ENCODE peak calls at places on chromosomes 5 and 9, in eight cellular contexts. One of them, this sample, is unnamed. For H3K4me1, the result is how much of the 10 kb centered on the place peaks cover.

GRCh38 chr9:72060513-72060912 is at the start of gene C9orf57:
- DNase-seq in SJSA1: no peak
- DNase-seq in colonic mucosa: no peak
- DNase-seq in cardiac muscle cell: no peak
- DNase-seq in psoas muscle: no peak
- DNase-seq in thyroid gland: no peak
- DNase-seq in right atrium auricular region: no peak
- DNase-seq in CD8-positive, alpha-beta T cell: no peak
- DNase-seq in this sample: no peak

GRCh38 chr5:181024245-181025029 is 15.6 kb upstream of the BTNL9 start:
- DNase-seq in SJSA1: no peak
- DNase-seq in colonic mucosa: no peak
- DNase-seq in cardiac muscle cell: no peak
- DNase-seq in psoas muscle: no peak
- DNase-seq in thyroid gland: no peak
- DNase-seq in right atrium auricular region: no peak
- DNase-seq in CD8-positive, alpha-beta T cell: no peak
- DNase-seq in this sample: no peak

GRCh38 chr9:117073539-117074336 is 341.1 kb downstream of the ASTN2 start:
- DNase-seq in SJSA1: peak
- DNase-seq in colonic mucosa: no peak
- DNase-seq in cardiac muscle cell: peak
- DNase-seq in psoas muscle: no peak
- DNase-seq in thyroid gland: peak
- DNase-seq in right atrium auricular region: no peak
- DNase-seq in CD8-positive, alpha-beta T cell: no peak
- DNase-seq in this sample: peak

GRCh38 chr5:96067902-96068614 is 106.4 kb upstream of the ELL2 start:
- DNase-seq in SJSA1: peak
- DNase-seq in colonic mucosa: peak
- DNase-seq in cardiac muscle cell: no peak
- DNase-seq in psoas muscle: no peak
- DNase-seq in thyroid gland: no peak
- DNase-seq in right atrium auricular region: no peak
- DNase-seq in CD8-positive, alpha-beta T cell: no peak
- DNase-seq in this sample: no peak

GRCh38 chr5:179852993-179853547 is 5.5 kb downstream of the MRNIP start:
- DNase-seq in SJSA1: no peak
- DNase-seq in colonic mucosa: no peak
- DNase-seq in cardiac muscle cell: no peak
- DNase-seq in psoas muscle: no peak
- DNase-seq in thyroid gland: no peak
- DNase-seq in right atrium auricular region: no peak
- DNase-seq in CD8-positive, alpha-beta T cell: no peak
- DNase-seq in this sample: no peak

GRCh38 chr5:146098047-146098446 is 7.3 kb downstream of the PLAC8L1 start:
- DNase-seq in SJSA1: no peak
- DNase-seq in colonic mucosa: no peak
- DNase-seq in cardiac muscle cell: no peak
- DNase-seq in psoas muscle: no peak
- DNase-seq in thyroid gland: no peak
- DNase-seq in right atrium auricular region: no peak
- DNase-seq in CD8-positive, alpha-beta T cell: no peak
- DNase-seq in this sample: no peak

GRCh38 chr5:147180751-147181150 is 54.1 kb upstream of the STK32A start:
- DNase-seq in SJSA1: no peak
- DNase-seq in colonic mucosa: no peak
- DNase-seq in cardiac muscle cell: no peak
- DNase-seq in psoas muscle: no peak
- DNase-seq in thyroid gland: no peak
- DNase-seq in right atrium auricular region: no peak
- DNase-seq in CD8-positive, alpha-beta T cell: no peak
- DNase-seq in this sample: no peak

GRCh38 chr5:103362211-103362610 is 103.6 kb downstream of the MACIR start:
- DNase-seq in SJSA1: no peak
- DNase-seq in colonic mucosa: no peak
- DNase-seq in cardiac muscle cell: no peak
- DNase-seq in psoas muscle: no peak
- DNase-seq in thyroid gland: no peak
- DNase-seq in right atrium auricular region: no peak
- DNase-seq in CD8-positive, alpha-beta T cell: no peak
- DNase-seq in this sample: no peak

DNA sequence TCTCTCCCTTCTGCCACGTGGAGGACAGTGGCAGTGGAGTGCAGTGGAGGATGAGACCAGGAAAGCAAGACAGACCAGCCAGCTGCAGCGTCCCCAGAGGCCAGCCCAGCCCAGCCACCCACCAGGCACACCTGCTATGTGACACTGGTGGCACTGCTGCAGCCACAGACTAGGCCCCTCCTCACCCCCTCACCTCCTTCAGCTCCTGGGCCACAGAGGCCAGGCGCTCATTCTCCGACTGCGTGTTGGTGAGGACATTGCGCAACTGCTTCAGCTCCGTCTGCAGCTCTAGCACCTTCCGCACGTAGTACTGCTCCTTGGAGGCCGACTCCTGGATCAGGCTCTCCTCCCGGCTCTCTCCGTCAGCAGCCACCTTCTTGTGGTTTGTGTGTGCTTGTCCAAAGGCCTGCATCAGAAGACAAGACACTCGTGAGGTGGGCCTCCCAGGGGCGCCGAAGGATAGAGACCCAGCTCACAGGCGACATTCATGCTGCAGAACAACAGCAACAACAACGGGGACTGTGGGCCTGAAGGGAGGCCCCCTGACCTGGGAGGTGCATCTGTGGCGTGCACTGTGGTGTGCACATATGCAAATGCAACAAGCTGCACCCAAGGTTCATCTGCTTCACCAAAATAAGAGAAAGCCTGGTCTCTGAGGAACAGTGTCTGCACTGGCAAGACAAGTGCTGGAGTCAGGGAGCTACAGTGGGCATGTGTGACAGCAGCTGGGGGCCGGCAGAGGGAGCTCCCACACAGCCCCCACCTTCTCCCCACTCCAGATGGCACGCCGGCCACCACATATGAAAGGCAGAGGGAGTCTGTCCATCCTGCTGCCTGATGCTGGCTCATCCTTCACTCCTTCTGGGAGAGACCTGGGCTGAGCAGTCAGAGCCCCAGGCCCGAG is 35.5 kb downstream of the BICD2 start:
- DNase-seq in SJSA1: peak
- DNase-seq in colonic mucosa: no peak
- DNase-seq in cardiac muscle cell: no peak
- DNase-seq in psoas muscle: no peak
- DNase-seq in thyroid gland: no peak
- DNase-seq in right atrium auricular region: peak
- DNase-seq in CD8-positive, alpha-beta T cell: peak
- DNase-seq in this sample: no peak
- H3K4me3 ChIP-seq in SJSA1: no peak
- H3K4me3 ChIP-seq in colonic mucosa: no peak
- H3K4me3 ChIP-seq in cardiac muscle cell: no peak
- H3K4me3 ChIP-seq in psoas muscle: no peak
- H3K4me3 ChIP-seq in thyroid gland: no peak
- H3K4me3 ChIP-seq in right atrium auricular region: no peak
- H3K4me3 ChIP-seq in CD8-positive, alpha-beta T cell: no peak
- H3K4me3 ChIP-seq in this sample: no peak

GRCh38 chr9:35635730-35636129 is 15.0 kb downstream of the SIT1 start:
- DNase-seq in SJSA1: no peak
- DNase-seq in colonic mucosa: no peak
- DNase-seq in cardiac muscle cell: no peak
- DNase-seq in psoas muscle: no peak
- DNase-seq in thyroid gland: no peak
- DNase-seq in right atrium auricular region: no peak
- DNase-seq in CD8-positive, alpha-beta T cell: no peak
- DNase-seq in this sample: no peak

DNA sequence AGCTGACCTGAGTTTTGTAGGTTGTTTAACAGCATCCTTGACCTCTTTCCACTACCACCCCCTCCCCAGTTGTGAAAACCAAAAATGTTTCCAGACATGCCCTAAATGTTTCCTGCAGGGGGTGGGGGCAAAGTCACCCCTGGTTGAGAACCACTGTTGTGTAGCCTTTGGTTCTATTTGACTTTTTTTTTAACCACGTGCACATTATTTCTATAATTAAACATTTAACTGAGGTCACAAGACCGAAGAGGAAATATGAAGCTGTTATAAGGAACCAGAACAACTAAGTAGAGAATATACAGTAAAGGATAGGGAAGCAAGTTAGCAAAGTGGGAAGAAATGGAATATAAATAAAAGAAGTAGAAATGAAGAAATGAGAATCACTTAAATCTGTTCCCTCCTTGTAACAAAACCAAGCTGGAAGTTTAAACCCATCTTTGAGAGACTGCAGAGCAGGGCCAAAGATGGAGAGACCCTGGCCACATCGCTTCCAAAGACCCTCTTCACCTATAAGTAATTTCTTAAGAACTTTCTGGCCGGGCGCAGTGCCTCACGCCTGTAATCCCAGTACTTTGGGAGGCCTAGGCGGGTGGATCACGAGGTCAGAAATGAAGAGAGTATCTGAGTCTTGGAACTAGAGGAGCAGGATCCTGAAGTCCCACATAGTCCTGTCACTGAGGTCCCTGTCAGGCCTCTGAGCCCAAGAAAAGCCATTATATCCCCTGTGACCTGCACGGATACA is 14.4 kb downstream of the SIT1 start:
- DNase-seq in SJSA1: no peak
- DNase-seq in colonic mucosa: no peak
- DNase-seq in cardiac muscle cell: no peak
- DNase-seq in psoas muscle: no peak
- DNase-seq in thyroid gland: no peak
- DNase-seq in right atrium auricular region: no peak
- DNase-seq in CD8-positive, alpha-beta T cell: no peak
- DNase-seq in this sample: no peak
- H3K4me1 ChIP-seq in SJSA1: under half
- H3K4me1 ChIP-seq in colonic mucosa: under half
- H3K4me1 ChIP-seq in cardiac muscle cell: under half
- H3K4me1 ChIP-seq in psoas muscle: under half
- H3K4me1 ChIP-seq in thyroid gland: under half
- H3K4me1 ChIP-seq in right atrium auricular region: under half
- H3K4me1 ChIP-seq in CD8-positive, alpha-beta T cell: under half
- H3K4me1 ChIP-seq in this sample: under half

GRCh38 chr5:178211095-178212048 is 7.0 kb downstream of the HNRNPAB start:
- DNase-seq in SJSA1: no peak
- DNase-seq in colonic mucosa: peak
- DNase-seq in cardiac muscle cell: no peak
- DNase-seq in psoas muscle: no peak
- DNase-seq in thyroid gland: no peak
- DNase-seq in right atrium auricular region: no peak
- DNase-seq in CD8-positive, alpha-beta T cell: no peak
- DNase-seq in this sample: no peak
- H3K27ac ChIP-seq in SJSA1: no peak
- H3K27ac ChIP-seq in colonic mucosa: peak
- H3K27ac ChIP-seq in cardiac muscle cell: no peak
- H3K27ac ChIP-seq in psoas muscle: no peak
- H3K27ac ChIP-seq in thyroid gland: no peak
- H3K27ac ChIP-seq in right atrium auricular region: no peak
- H3K27ac ChIP-seq in CD8-positive, alpha-beta T cell: no peak
- H3K27ac ChIP-seq in this sample: no peak

GRCh38 chr9:95012035-95012708 is 285.7 kb downstream of the AOPEP start:
- DNase-seq in SJSA1: peak
- DNase-seq in colonic mucosa: no peak
- DNase-seq in cardiac muscle cell: no peak
- DNase-seq in psoas muscle: no peak
- DNase-seq in thyroid gland: no peak
- DNase-seq in right atrium auricular region: no peak
- DNase-seq in CD8-positive, alpha-beta T cell: no peak
- DNase-seq in this sample: no peak

GRCh38 chr9:95009459-95009858 is 283.0 kb downstream of the AOPEP start:
- DNase-seq in SJSA1: no peak
- DNase-seq in colonic mucosa: no peak
- DNase-seq in cardiac muscle cell: no peak
- DNase-seq in psoas muscle: no peak
- DNase-seq in thyroid gland: no peak
- DNase-seq in right atrium auricular region: no peak
- DNase-seq in CD8-positive, alpha-beta T cell: no peak
- DNase-seq in this sample: no peak

GRCh38 chr9:95012902-95013301 is 286.4 kb downstream of the AOPEP start:
- DNase-seq in SJSA1: no peak
- DNase-seq in colonic mucosa: no peak
- DNase-seq in cardiac muscle cell: no peak
- DNase-seq in psoas muscle: no peak
- DNase-seq in thyroid gland: no peak
- DNase-seq in right atrium auricular region: no peak
- DNase-seq in CD8-positive, alpha-beta T cell: no peak
- DNase-seq in this sample: no peak

GRCh38 chr9:95008151-95008771 is 281.8 kb downstream of the AOPEP start:
- DNase-seq in SJSA1: peak
- DNase-seq in colonic mucosa: peak
- DNase-seq in cardiac muscle cell: no peak
- DNase-seq in psoas muscle: no peak
- DNase-seq in thyroid gland: peak
- DNase-seq in right atrium auricular region: no peak
- DNase-seq in CD8-positive, alpha-beta T cell: no peak
- DNase-seq in this sample: no peak

GRCh38 chr9:95010431-95010838 is 283.9 kb downstream of the AOPEP start:
- DNase-seq in SJSA1: no peak
- DNase-seq in colonic mucosa: no peak
- DNase-seq in cardiac muscle cell: no peak
- DNase-seq in psoas muscle: no peak
- DNase-seq in thyroid gland: no peak
- DNase-seq in right atrium auricular region: no peak
- DNase-seq in CD8-positive, alpha-beta T cell: no peak
- DNase-seq in this sample: no peak
- H3K4me3 ChIP-seq in SJSA1: no peak
- H3K4me3 ChIP-seq in colonic mucosa: no peak
- H3K4me3 ChIP-seq in cardiac muscle cell: no peak
- H3K4me3 ChIP-seq in psoas muscle: peak
- H3K4me3 ChIP-seq in thyroid gland: no peak
- H3K4me3 ChIP-seq in right atrium auricular region: no peak
- H3K4me3 ChIP-seq in CD8-positive, alpha-beta T cell: no peak
- H3K4me3 ChIP-seq in this sample: no peak